ENCODE peak calls at places on chromosomes 7 and 10, in seven cellular contexts. D, Y, R, P, G, I and X are unnamed samples.

GRCh38 chr7:132518102-132518838 is 58.0 kb downstream of the PLXNA4 start:
- DNase-seq in D (no peak), Y (no peak), R (peak; percentile 52), P (peak; percentile 14), G (no peak), I (no peak), X (no peak)

GRCh38 chr10:10951675-10952074 is 66.0 kb upstream of the CELF2 start:
- DNase-seq in D (no peak), Y (no peak), R (no peak), P (no peak), G (no peak), I (no peak), X (no peak)

GRCh38 chr10:125028291-125028867 is 86.5 kb downstream of the ZRANB1 start:
- DNase-seq in D (no peak), Y (no peak), R (peak; percentile 56), P (no peak), G (no peak), I (no peak), X (no peak)

GRCh38 chr10:79947083-79947415 is 1.9 kb downstream of the SFTPD start:
- DNase-seq in D (no peak), Y (no peak), R (no peak), P (no peak), G (no peak), I (no peak), X (no peak)

GRCh38 chr7:77308792-77309191 is 107.4 kb downstream of the GSAP start:
- DNase-seq in D (no peak), Y (no peak), R (no peak), P (no peak), G (no peak), I (no peak), X (no peak)

GRCh38 chr7:51013218-51013786 is 230.6 kb upstream of the GRB10 start:
- DNase-seq in D (no peak), Y (no peak), R (no peak), P (no peak), G (no peak), I (peak; percentile 15), X (no peak)

GRCh38 chr10:100828744-100829102 is 83.3 kb downstream of the PAX2 start:
- DNase-seq in D (no peak), Y (no peak), R (peak; percentile 82), P (no peak), G (no peak), I (no peak), X (no peak)

GRCh38 chr10:122348512-122348911 is 26.0 kb upstream of the PLEKHA1 start:
- DNase-seq in D (no peak), Y (no peak), R (no peak), P (no peak), G (no peak), I (no peak), X (no peak)

GRCh38 chr10:70772627-70773026 is 12.6 kb downstream of the TBATA start:
- DNase-seq in D (no peak), Y (no peak), R (peak; percentile 10), P (no peak), G (peak; percentile 7), I (peak; percentile 6), X (no peak)

GRCh38 chr10:30216811-30217210 is 132.3 kb downstream of the MTPAP start:
- DNase-seq in D (no peak), Y (no peak), R (no peak), P (no peak), G (no peak), I (no peak), X (no peak)

GRCh38 chr10:50536617-50537252 is 87.0 kb downstream of the SGMS1 start:
- DNase-seq in D (no peak), Y (no peak), R (no peak), P (peak; percentile 59), G (no peak), I (no peak), X (no peak)

GRCh38 chr10:28734940-28735759 is 57.8 kb downstream of the BAMBI start:
- DNase-seq in D (no peak), Y (no peak), R (peak; percentile 9), P (peak; percentile 23), G (no peak), I (no peak), X (no peak)

GRCh38 chr7:84297606-84298005 is 103.0 kb upstream of the SEMA3A start:
- DNase-seq in D (no peak), Y (no peak), R (peak; percentile 6), P (no peak), G (no peak), I (no peak), X (no peak)

GRCh38 chr10:120581496-120581895 is 124.5 kb downstream of the PLPP4 start:
- DNase-seq in D (no peak), Y (no peak), R (no peak), P (no peak), G (no peak), I (no peak), X (no peak)

GRCh38 chr10:124632064-124632531 is 112.1 kb downstream of the FAM53B start:
- DNase-seq in D (no peak), Y (no peak), R (peak; percentile 58), P (peak; percentile 31), G (peak; percentile 94), I (peak; percentile 53), X (peak; percentile 48)

GRCh38 chr7:4878336-4879335 is 4.9 kb downstream of the RADIL start:
- DNase-seq in D (no peak), Y (no peak), R (no peak), P (no peak), G (no peak), I (no peak), X (no peak)

GRCh38 chr10:13079776-13080050 is 20.2 kb upstream of the OPTN start:
- DNase-seq in D (no peak), Y (no peak), R (no peak), P (no peak), G (no peak), I (no peak), X (no peak)

GRCh38 chr7:30470163-30470770 is 8.3 kb downstream of the NOD1 start:
- DNase-seq in D (no peak), Y (no peak), R (no peak), P (peak; percentile 69), G (no peak), I (no peak), X (no peak)

GRCh38 chr7:29345590-29345989 is 151.0 kb downstream of the CHN2 start:
- DNase-seq in D (no peak), Y (no peak), R (peak; percentile 63), P (peak; percentile 41), G (peak; percentile 62), I (peak; percentile 40), X (peak; percentile 41)

GRCh38 chr10:71252195-71252594 is 39.8 kb downstream of the UNC5B start:
- DNase-seq in D (no peak), Y (no peak), R (no peak), P (no peak), G (peak; percentile 60), I (no peak), X (no peak)

DNA sequence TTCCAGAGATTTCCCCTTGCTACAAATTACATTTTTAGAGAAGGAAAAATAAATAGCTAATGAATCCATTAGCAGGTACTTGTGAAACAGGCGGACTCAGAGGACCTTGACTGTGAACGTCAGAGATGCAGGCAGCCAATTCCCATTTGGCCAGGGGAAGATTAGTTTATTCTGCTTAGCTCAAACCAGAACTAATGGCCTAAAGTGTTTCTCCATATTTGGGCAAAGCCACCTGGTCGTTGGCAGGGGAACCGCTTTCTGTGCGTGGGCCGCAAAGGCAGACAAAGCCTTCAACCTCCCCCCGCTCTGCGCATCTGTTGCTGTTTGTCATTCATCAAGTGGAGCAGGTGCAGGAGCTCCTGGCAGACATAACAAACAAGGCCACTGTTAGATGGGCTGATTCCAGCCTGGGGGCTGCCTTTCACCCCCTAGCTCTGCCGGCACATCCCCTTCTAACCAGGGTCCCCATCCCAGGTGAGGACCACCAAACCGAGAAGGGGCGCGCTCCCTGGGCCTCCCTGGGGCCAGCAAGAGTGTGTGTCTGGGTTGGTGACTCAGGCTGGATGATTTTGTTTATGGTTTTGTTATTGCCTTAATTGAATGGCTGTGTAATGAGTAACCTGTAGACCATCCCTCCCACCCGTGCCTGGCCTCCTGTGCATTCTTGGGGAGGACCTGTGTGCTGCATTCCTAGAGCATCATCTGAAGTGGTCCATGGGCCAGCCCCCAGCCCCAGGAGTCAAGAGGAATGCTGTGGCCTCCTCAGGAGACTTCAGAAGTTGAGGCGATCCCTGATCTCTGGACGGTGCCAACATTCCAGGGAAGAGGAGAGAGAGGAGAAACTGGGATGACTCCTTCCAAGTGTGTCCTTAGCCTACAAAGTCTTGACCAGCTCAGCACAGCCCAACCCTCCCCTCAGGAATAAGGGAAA is 14.5 kb upstream of the CPA1 start:
- DNase-seq in D (no peak), Y (no peak), R (peak; percentile 73), P (no peak), G (peak; percentile 28), I (no peak), X (no peak)
- H3K27ac ChIP-seq in D (no peak overlapping the region), Y (no peak overlapping the region), R (no peak overlapping the region), P (no peak overlapping the region), G (peak overlapping the region; percentile 31), I (no peak overlapping the region), X (no peak overlapping the region)

GRCh38 chr7:1078519-1078918 is 9.4 kb upstream of the GPER1 start:
- DNase-seq in D (no peak), Y (no peak), R (no peak), P (no peak), G (no peak), I (no peak), X (no peak)

GRCh38 chr7:1080918-1081255 is 7.0 kb upstream of the GPER1 start:
- DNase-seq in D (no peak), Y (no peak), R (no peak), P (no peak), G (no peak), I (no peak), X (no peak)

GRCh38 chr7:1080251-1080917 is 7.5 kb upstream of the GPER1 start:
- DNase-seq in D (no peak), Y (no peak), R (no peak), P (no peak), G (no peak), I (no peak), X (no peak)

GRCh38 chr7:1079546-1079945 is 8.4 kb upstream of the GPER1 start:
- DNase-seq in D (no peak), Y (no peak), R (no peak), P (no peak), G (no peak), I (no peak), X (no peak)

DNA sequence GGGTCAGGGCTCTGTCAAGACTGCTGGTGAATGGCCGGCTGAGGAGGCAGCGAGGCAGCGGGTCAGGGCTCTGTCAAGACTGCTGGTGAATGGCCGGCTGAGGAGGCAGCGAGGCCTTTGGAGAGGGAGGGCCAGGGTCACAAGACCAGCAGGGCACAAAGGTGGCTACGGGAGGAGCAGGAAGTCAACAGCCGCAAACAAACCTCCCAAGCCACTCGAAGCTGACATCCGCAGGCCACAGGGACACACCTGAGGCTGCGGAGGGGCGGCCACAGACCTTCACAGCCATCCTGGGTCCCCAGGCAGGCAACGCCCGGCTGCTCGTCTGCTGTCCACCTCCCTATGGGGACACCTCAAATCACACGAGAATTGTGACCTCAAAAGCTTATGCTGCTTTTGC is 8.9 kb upstream of the GPER1 start:
- DNase-seq in D (no peak), Y (no peak), R (no peak), P (no peak), G (no peak), I (no peak), X (no peak)
- H3K4me1 ChIP-seq in D (no peaks in the 10 kb centered on the region), Y (no peaks in the 10 kb centered on the region), R (peaks cover 33% of the 10 kb centered on the region), P (peaks cover 3% of the 10 kb centered on the region), G (peaks cover 56% of the 10 kb centered on the region), I (peaks cover 5% of the 10 kb centered on the region), X (peaks cover 24% of the 10 kb centered on the region)

GRCh38 chr7:94240902-94241301 is 153.8 kb upstream of the COL1A2 start:
- DNase-seq in D (no peak), Y (no peak), R (no peak), P (no peak), G (no peak), I (no peak), X (no peak)
- H3K4me3 ChIP-seq in D (no peak overlapping the region), Y (no peak overlapping the region), R (no peak overlapping the region), P (no peak overlapping the region), G (no peak overlapping the region), I (no peak overlapping the region), X (no peak overlapping the region)

GRCh38 chr10:103851261-103851660 is 4.1 kb downstream of the SH3PXD2A start:
- DNase-seq in D (no peak), Y (no peak), R (no peak), P (no peak), G (no peak), I (no peak), X (no peak)
- H3K27ac ChIP-seq in D (no peak overlapping the region), Y (no peak overlapping the region), R (no peak overlapping the region), P (no peak overlapping the region), G (peak overlapping the region; percentile 78), I (peak overlapping the region; percentile 85), X (no peak overlapping the region)